ENCODE peak calls at places on chromosome 9, in ten cellular contexts. One of them, this sample, is unnamed.

GRCh38 chr9:74985041-74985440 is 32.3 kb upstream of the C9orf40 start:
- DNase-seq in right atrium auricular region: no peak
- DNase-seq in AG20443: no peak
- DNase-seq in fibroblast of pulmonary artery: no peak
- DNase-seq in hippocampal formation: no peak
- DNase-seq in small intestine: no peak
- DNase-seq in activated T-helper 9 cell treated with anti-CD3 and anti-CD28 coated beads, Interleukin-2, amount 50 U/mL, for 16 hours: no peak
- DNase-seq in stimulated activated CD4-positive, alpha-beta T cell treated with anti-CD3 and anti-CD28 coated beads, Interleukin-1b, Interleukin-23, amount 100 ng/mL, for 1 hour: no peak
- DNase-seq in OCI-LY7: no peak
- DNase-seq in NCI-H1694 treated with DMSO at 0.1 percent for 48 hours: no peak
- DNase-seq in this sample: no peak

GRCh38 chr9:74666625-74667316 is 169.6 kb downstream of the RORB start:
- DNase-seq in right atrium auricular region: no peak
- DNase-seq in AG20443: no peak
- DNase-seq in fibroblast of pulmonary artery: peak
- DNase-seq in hippocampal formation: no peak
- DNase-seq in small intestine: no peak
- DNase-seq in activated T-helper 9 cell treated with anti-CD3 and anti-CD28 coated beads, Interleukin-2, amount 50 U/mL, for 16 hours: no peak
- DNase-seq in stimulated activated CD4-positive, alpha-beta T cell treated with anti-CD3 and anti-CD28 coated beads, Interleukin-1b, Interleukin-23, amount 100 ng/mL, for 1 hour: no peak
- DNase-seq in OCI-LY7: no peak
- DNase-seq in NCI-H1694 treated with DMSO at 0.1 percent for 48 hours: no peak
- DNase-seq in this sample: no peak

GRCh38 chr9:34993502-34994428 is 4.2 kb downstream of the DNAJB5 start:
- DNase-seq in right atrium auricular region: peak
- DNase-seq in AG20443: peak
- DNase-seq in fibroblast of pulmonary artery: peak
- DNase-seq in hippocampal formation: peak
- DNase-seq in small intestine: no peak
- DNase-seq in activated T-helper 9 cell treated with anti-CD3 and anti-CD28 coated beads, Interleukin-2, amount 50 U/mL, for 16 hours: no peak
- DNase-seq in stimulated activated CD4-positive, alpha-beta T cell treated with anti-CD3 and anti-CD28 coated beads, Interleukin-1b, Interleukin-23, amount 100 ng/mL, for 1 hour: no peak
- DNase-seq in OCI-LY7: no peak
- DNase-seq in NCI-H1694 treated with DMSO at 0.1 percent for 48 hours: no peak
- DNase-seq in this sample: peak

GRCh38 chr9:2837915-2838314 is 6.0 kb downstream of the PUM3 start:
- DNase-seq in right atrium auricular region: no peak
- DNase-seq in AG20443: no peak
- DNase-seq in fibroblast of pulmonary artery: peak
- DNase-seq in hippocampal formation: no peak
- DNase-seq in small intestine: peak
- DNase-seq in activated T-helper 9 cell treated with anti-CD3 and anti-CD28 coated beads, Interleukin-2, amount 50 U/mL, for 16 hours: no peak
- DNase-seq in stimulated activated CD4-positive, alpha-beta T cell treated with anti-CD3 and anti-CD28 coated beads, Interleukin-1b, Interleukin-23, amount 100 ng/mL, for 1 hour: no peak
- DNase-seq in OCI-LY7: no peak
- DNase-seq in NCI-H1694 treated with DMSO at 0.1 percent for 48 hours: peak
- DNase-seq in this sample: no peak

GRCh38 chr9:95381243-95381642 is 63.7 kb upstream of the FANCC start:
- DNase-seq in right atrium auricular region: no peak
- DNase-seq in AG20443: peak
- DNase-seq in fibroblast of pulmonary artery: peak
- DNase-seq in hippocampal formation: no peak
- DNase-seq in small intestine: no peak
- DNase-seq in activated T-helper 9 cell treated with anti-CD3 and anti-CD28 coated beads, Interleukin-2, amount 50 U/mL, for 16 hours: no peak
- DNase-seq in stimulated activated CD4-positive, alpha-beta T cell treated with anti-CD3 and anti-CD28 coated beads, Interleukin-1b, Interleukin-23, amount 100 ng/mL, for 1 hour: no peak
- DNase-seq in OCI-LY7: no peak
- DNase-seq in NCI-H1694 treated with DMSO at 0.1 percent for 48 hours: no peak
- DNase-seq in this sample: no peak

GRCh38 chr9:99057665-99058625 is 47.0 kb upstream of the TGFBR1 start:
- DNase-seq in right atrium auricular region: no peak
- DNase-seq in AG20443: peak
- DNase-seq in fibroblast of pulmonary artery: peak
- DNase-seq in hippocampal formation: no peak
- DNase-seq in small intestine: peak
- DNase-seq in activated T-helper 9 cell treated with anti-CD3 and anti-CD28 coated beads, Interleukin-2, amount 50 U/mL, for 16 hours: peak
- DNase-seq in stimulated activated CD4-positive, alpha-beta T cell treated with anti-CD3 and anti-CD28 coated beads, Interleukin-1b, Interleukin-23, amount 100 ng/mL, for 1 hour: peak
- DNase-seq in OCI-LY7: peak
- DNase-seq in NCI-H1694 treated with DMSO at 0.1 percent for 48 hours: no peak
- DNase-seq in this sample: no peak

GRCh38 chr9:95023217-95024003 is 294.1 kb downstream of the FANCC start:
- DNase-seq in right atrium auricular region: no peak
- DNase-seq in AG20443: peak
- DNase-seq in fibroblast of pulmonary artery: peak
- DNase-seq in hippocampal formation: no peak
- DNase-seq in small intestine: no peak
- DNase-seq in activated T-helper 9 cell treated with anti-CD3 and anti-CD28 coated beads, Interleukin-2, amount 50 U/mL, for 16 hours: no peak
- DNase-seq in stimulated activated CD4-positive, alpha-beta T cell treated with anti-CD3 and anti-CD28 coated beads, Interleukin-1b, Interleukin-23, amount 100 ng/mL, for 1 hour: no peak
- DNase-seq in OCI-LY7: no peak
- DNase-seq in NCI-H1694 treated with DMSO at 0.1 percent for 48 hours: no peak
- DNase-seq in this sample: no peak

GRCh38 chr9:21605489-21605931 is 123.4 kb upstream of the IFNE start:
- DNase-seq in right atrium auricular region: no peak
- DNase-seq in AG20443: peak
- DNase-seq in fibroblast of pulmonary artery: peak
- DNase-seq in hippocampal formation: no peak
- DNase-seq in small intestine: no peak
- DNase-seq in activated T-helper 9 cell treated with anti-CD3 and anti-CD28 coated beads, Interleukin-2, amount 50 U/mL, for 16 hours: no peak
- DNase-seq in stimulated activated CD4-positive, alpha-beta T cell treated with anti-CD3 and anti-CD28 coated beads, Interleukin-1b, Interleukin-23, amount 100 ng/mL, for 1 hour: no peak
- DNase-seq in OCI-LY7: no peak
- DNase-seq in NCI-H1694 treated with DMSO at 0.1 percent for 48 hours: no peak
- DNase-seq in this sample: no peak

This sample was measured in cerebellar nuclear complex.